ENCODE peak calls at places on chromosome 10, in seven cellular contexts. X is MM.1S, S is adrenal gland, E is astrocyte, G is heart left ventricle, M is neural progenitor cell, Q is IMR-90. V is an unnamed sample. For H3K36me3, the result is how much of the 10 kb centered on the place peaks cover.

GRCh38 chr10:105288613-105289012 is 647.5 kb downstream of the SORCS3 start:
- DNase-seq in G (no peak), S (no peak), X (no peak), Q (no peak), M (no peak), E (no peak), V (no peak)

GRCh38 chr10:46248651-46249131 is 38.1 kb upstream of the ANTXRL start:
- DNase-seq in Q (no peak), S (no peak), E (no peak), G (no peak), M (no peak), X (no peak), V (no peak)

GRCh38 chr10:116748041-116748440 is 5.7 kb upstream of the HSPA12A start:
- DNase-seq in G (no peak), E (peak), S (peak), M (no peak), X (no peak), Q (peak), V (no peak)

GRCh38 chr10:12333382-12334185 is 15.8 kb upstream of the CAMK1D start:
- DNase-seq in S (peak), Q (peak), M (no peak), E (peak), X (no peak), G (peak), V (no peak)

GRCh38 chr10:115761166-115761565 is 511.8 kb downstream of the GFRA1 start:
- DNase-seq in M (peak), S (no peak), G (no peak), E (no peak), Q (no peak), X (no peak), V (no peak)

GRCh38 chr10:100817268-100817839 is 72.0 kb downstream of the PAX2 start:
- DNase-seq in X (no peak), E (no peak), S (no peak), G (no peak), M (peak), Q (no peak), V (no peak)

GRCh38 chr10:79938728-79939380 is 10.1 kb downstream of the SFTPD start:
- DNase-seq in X (no peak), Q (no peak), S (peak), E (no peak), M (no peak), G (peak), V (peak)

GRCh38 chr10:79073784-79074432 is 5.1 kb downstream of the ZMIZ1 start:
- DNase-seq in G (peak), S (peak), X (no peak), M (no peak), E (peak), Q (peak), V (no peak)

GRCh38 chr10:48579251-48579960 is 25.5 kb downstream of the ARHGAP22 start:
- DNase-seq in M (no peak), G (no peak), S (no peak), E (peak), Q (peak), X (no peak), V (no peak)

GRCh38 chr10:124019886-124020797 is 73.3 kb downstream of the CHST15 start:
- DNase-seq in G (peak), S (no peak), X (no peak), Q (no peak), E (no peak), M (peak), V (no peak)

GRCh38 chr10:6473901-6474370 is 106.1 kb downstream of the PRKCQ start:
- DNase-seq in X (peak), S (no peak), E (no peak), G (no peak), Q (no peak), M (no peak), V (peak)

GRCh38 chr10:10209152-10209551 is 808.5 kb upstream of the CELF2 start:
- DNase-seq in Q (peak), E (peak), M (no peak), X (no peak), G (peak), S (peak), V (peak)

GRCh38 chr10:9362721-9363120 is 1308.2 kb downstream of the GATA3 start:
- DNase-seq in M (no peak), S (no peak), E (no peak), X (no peak), G (no peak), Q (no peak), V (no peak)

GRCh38 chr10:129844191-129844590 is 119.9 kb downstream of the EBF3 start:
- DNase-seq in M (no peak), S (no peak), G (no peak), X (no peak), Q (no peak), E (no peak), V (no peak)

GRCh38 chr10:25867321-25867720 is 66.7 kb upstream of the MYO3A start:
- DNase-seq in M (no peak), X (no peak), G (no peak), E (peak), Q (no peak), S (no peak), V (no peak)

GRCh38 chr10:110209399-110209925 is 2.1 kb downstream of the MXI1 start:
- DNase-seq in Q (peak), S (peak), X (peak), M (peak), G (peak), E (peak), V (peak)

GRCh38 chr10:34776090-34776690 is 38.9 kb downstream of the PARD3 start:
- DNase-seq in Q (no peak), E (no peak), G (no peak), S (no peak), X (peak), M (no peak), V (no peak)

GRCh38 chr10:115092555-115093285 is 445 bp upstream of the ATRNL1 start:
- DNase-seq in Q (peak), M (peak), S (peak), X (peak), E (peak), G (peak), V (no peak)

GRCh38 chr10:24722676-24723385 is 856 bp downstream of the ARHGAP21 start:
- DNase-seq in X (peak), S (peak), E (no peak), Q (peak), G (peak), M (peak), V (peak)

GRCh38 chr10:100338434-100339036 is 8.5 kb upstream of the SCD start:
- DNase-seq in X (peak), S (peak), M (peak), E (no peak), G (peak), Q (peak), V (peak)

GRCh38 chr10:129870926-129871660 is 93.0 kb downstream of the EBF3 start:
- DNase-seq in E (no peak), G (no peak), M (peak), S (no peak), Q (peak), X (no peak), V (no peak)

GRCh38 chr10:3714526-3714925 is 70.5 kb downstream of the KLF6 start:
- DNase-seq in Q (no peak), E (no peak), X (no peak), S (no peak), G (no peak), M (no peak), V (no peak)

GRCh38 chr10:104642311-104643022 is 1.4 kb downstream of the SORCS3 start:
- DNase-seq in X (no peak), Q (no peak), G (peak), M (peak), E (peak), S (peak), V (no peak)

GRCh38 chr10:101843032-101843991 is at the start of gene KCNIP2:
- DNase-seq in X (no peak), M (peak), Q (no peak), G (peak), E (no peak), S (peak), V (peak)

GRCh38 chr10:86851329-86852207 is 95.1 kb downstream of the BMPR1A start:
- DNase-seq in Q (peak), M (no peak), G (peak), E (peak), X (no peak), S (peak), V (no peak)

GRCh38 chr10:110420401-110421193 is 77.1 kb upstream of the DUSP5 start:
- DNase-seq in M (no peak), E (no peak), X (no peak), Q (peak), G (peak), S (peak), V (no peak)

GRCh38 chr10:97499561-97500296 is 1.0 kb downstream of the UBTD1 start:
- DNase-seq in S (peak), G (peak), M (peak), E (peak), Q (peak), X (no peak), V (no peak)

GRCh38 chr10:35890970-35891330 is 248.9 kb upstream of the FZD8 start:
- DNase-seq in X (no peak), G (no peak), Q (no peak), E (no peak), S (no peak), M (no peak), V (no peak)

GRCh38 chr10:77635402-77636227 is 2.0 kb downstream of the KCNMA1 start:
- DNase-seq in S (no peak), X (no peak), G (no peak), E (no peak), Q (no peak), M (peak), V (no peak)

GRCh38 chr10:60753152-60753551 is 25.1 kb upstream of the CDK1 start:
- DNase-seq in S (no peak), Q (no peak), E (no peak), M (no peak), X (no peak), G (no peak), V (no peak)

GRCh38 chr10:31961264-31961663 is 32.6 kb upstream of the ARHGAP12 start:
- DNase-seq in M (no peak), Q (no peak), E (no peak), X (no peak), G (no peak), S (peak), V (no peak)
- H3K27ac ChIP-seq in M (no peak), Q (no peak), E (no peak), X (no peak), G (no peak), S (no peak), V (no peak)

GRCh38 chr10:5456563-5456962 is 42.8 kb downstream of the CALML5 start:
- DNase-seq in X (no peak), G (no peak), M (no peak), S (no peak), E (no peak), Q (no peak), V (no peak)
- H3K36me3 ChIP-seq in X (under half), G (half or more), M (under half), S (under half), E (half or more), Q (under half), V (half or more)

DNA sequence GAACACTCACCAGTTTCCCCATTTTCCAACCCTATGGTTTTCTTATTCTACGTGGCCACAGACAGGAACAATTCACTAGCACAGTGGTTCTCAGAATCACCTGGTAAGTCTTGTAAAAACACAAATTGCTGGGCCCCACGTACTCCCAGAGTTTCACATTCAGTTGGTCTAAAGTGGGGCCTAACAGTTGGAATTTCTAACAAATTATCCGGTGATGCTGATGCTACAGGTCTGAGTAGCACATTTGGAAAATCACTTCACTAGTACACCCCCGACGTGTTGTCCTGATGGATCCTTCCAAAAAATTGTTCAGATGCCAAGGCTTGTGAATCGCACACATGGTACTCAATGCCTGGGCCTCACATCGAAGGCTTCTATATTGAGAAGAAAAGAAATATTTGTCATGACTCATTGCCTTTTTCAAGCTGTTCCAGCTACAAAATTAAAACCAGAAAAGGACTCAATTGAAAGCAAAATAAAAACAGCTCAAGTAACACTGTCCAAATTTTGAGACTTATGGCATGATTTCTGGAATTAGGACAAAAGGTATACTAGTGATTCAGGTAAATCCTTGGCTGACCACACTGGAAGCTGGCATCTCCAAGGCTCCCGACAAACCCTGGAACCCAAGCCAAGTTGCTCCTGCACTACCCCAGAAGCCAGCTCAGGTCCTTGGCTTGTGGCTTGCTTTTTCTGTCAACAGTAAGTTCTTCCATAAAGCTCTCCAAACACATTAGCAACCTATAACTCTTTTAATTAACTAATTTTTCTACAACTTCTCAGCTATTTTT is 12.9 kb upstream of the VIM start:
- DNase-seq in X (no peak), S (no peak), G (no peak), E (peak), M (no peak), Q (peak), V (no peak)
- H3K27ac ChIP-seq in X (no peak), S (no peak), G (no peak), E (peak), M (no peak), Q (peak), V (no peak)

GRCh38 chr10:70980687-70981086 is 92.3 kb upstream of the PCBD1 start:
- DNase-seq in X (no peak), Q (no peak), M (no peak), S (no peak), E (no peak), G (no peak), V (no peak)
- H3K36me3 ChIP-seq in X (under half), Q (under half), M (under half), S (under half), E (under half), G (under half), V (under half)

V was measured in OCI-LY7.